ENCODE peak calls at places on chromosomes 5 and 9, in seven cellular contexts. U is heart left ventricle, G is fibroblast of the aortic adventitia, T is choroid plexus epithelial cell, H is lower lobe of right lung, S is suprapubic skin, M is right atrium auricular region. B is an unnamed sample.

GRCh38 chr5:152288499-152288898 is 116.6 kb downstream of the NMUR2 start:
- DNase-seq in U (peak), G (no peak), T (no peak), H (no peak), S (no peak), M (peak), B (no peak)

GRCh38 chr5:119386945-119387344 is 31.1 kb downstream of the TNFAIP8 start:
- DNase-seq in U (no peak), G (peak), T (peak), H (no peak), S (no peak), M (peak), B (peak)

GRCh38 chr5:60463179-60463868 is 236.6 kb downstream of the DEPDC1B start:
- DNase-seq in U (no peak), G (peak), T (peak), H (no peak), S (no peak), M (no peak), B (peak)

GRCh38 chr5:1658665-1659064 is 134.9 kb upstream of the LPCAT1 start:
- DNase-seq in U (no peak), G (no peak), T (no peak), H (no peak), S (peak), M (peak), B (no peak)

GRCh38 chr9:859251-859650 is 17.8 kb downstream of the DMRT1 start:
- DNase-seq in U (no peak), G (no peak), T (no peak), H (no peak), S (no peak), M (no peak), B (no peak)

GRCh38 chr5:37996918-37997317 is 157.1 kb upstream of the GDNF start:
- DNase-seq in U (no peak), G (no peak), T (no peak), H (no peak), S (no peak), M (no peak), B (no peak)

GRCh38 chr5:165209101-165209727 is 1703.8 kb downstream of the MAT2B start:
- DNase-seq in U (no peak), G (peak), T (peak), H (no peak), S (no peak), M (no peak), B (peak)

GRCh38 chr5:178130576-178131445 is at the start of gene RMND5B:
- DNase-seq in U (peak), G (peak), T (peak), H (peak), S (peak), M (peak), B (peak)

GRCh38 chr5:66554211-66554610 is 42.0 kb upstream of the MAST4 start:
- DNase-seq in U (no peak), G (peak), T (peak), H (no peak), S (no peak), M (no peak), B (no peak)

GRCh38 chr5:111211341-111211740 is 12.8 kb upstream of the CAMK4 start:
- DNase-seq in U (no peak), G (no peak), T (no peak), H (no peak), S (no peak), M (no peak), B (no peak)

GRCh38 chr5:71839049-71839834 is 120.2 kb downstream of the CARTPT start:
- DNase-seq in U (no peak), G (no peak), T (no peak), H (no peak), S (no peak), M (no peak), B (no peak)

GRCh38 chr5:170211575-170212334 is 21.0 kb upstream of the C5orf58 start:
- DNase-seq in U (no peak), G (no peak), T (no peak), H (no peak), S (no peak), M (no peak), B (no peak)

GRCh38 chr9:18018241-18018640 is 439.4 kb downstream of the SH3GL2 start:
- DNase-seq in U (no peak), G (no peak), T (no peak), H (no peak), S (no peak), M (no peak), B (no peak)

GRCh38 chr5:158716668-158717067 is 383.0 kb downstream of the EBF1 start:
- DNase-seq in U (no peak), G (no peak), T (peak), H (no peak), S (no peak), M (no peak), B (no peak)

GRCh38 chr5:181221792-181222629 is 1.1 kb upstream of the TRIM41 start:
- DNase-seq in U (peak), G (peak), T (peak), H (peak), S (peak), M (peak), B (peak)

GRCh38 chr5:141779642-141780041 is 97.6 kb upstream of the ARAP3 start:
- DNase-seq in U (no peak), G (peak), T (peak), H (no peak), S (no peak), M (no peak), B (no peak)

GRCh38 chr5:94577466-94578245 is 40.7 kb downstream of the KIAA0825 start:
- DNase-seq in U (no peak), G (peak), T (peak), H (no peak), S (no peak), M (no peak), B (no peak)

GRCh38 chr5:137498301-137498735 is 808 bp downstream of the SPOCK1 start:
- DNase-seq in U (peak), G (peak), T (peak), H (no peak), S (peak), M (no peak), B (peak)

GRCh38 chr9:35609820-35610163 is 4.7 kb downstream of the TESK1 start:
- DNase-seq in U (no peak), G (no peak), T (no peak), H (no peak), S (no peak), M (no peak), B (no peak)

DNA sequence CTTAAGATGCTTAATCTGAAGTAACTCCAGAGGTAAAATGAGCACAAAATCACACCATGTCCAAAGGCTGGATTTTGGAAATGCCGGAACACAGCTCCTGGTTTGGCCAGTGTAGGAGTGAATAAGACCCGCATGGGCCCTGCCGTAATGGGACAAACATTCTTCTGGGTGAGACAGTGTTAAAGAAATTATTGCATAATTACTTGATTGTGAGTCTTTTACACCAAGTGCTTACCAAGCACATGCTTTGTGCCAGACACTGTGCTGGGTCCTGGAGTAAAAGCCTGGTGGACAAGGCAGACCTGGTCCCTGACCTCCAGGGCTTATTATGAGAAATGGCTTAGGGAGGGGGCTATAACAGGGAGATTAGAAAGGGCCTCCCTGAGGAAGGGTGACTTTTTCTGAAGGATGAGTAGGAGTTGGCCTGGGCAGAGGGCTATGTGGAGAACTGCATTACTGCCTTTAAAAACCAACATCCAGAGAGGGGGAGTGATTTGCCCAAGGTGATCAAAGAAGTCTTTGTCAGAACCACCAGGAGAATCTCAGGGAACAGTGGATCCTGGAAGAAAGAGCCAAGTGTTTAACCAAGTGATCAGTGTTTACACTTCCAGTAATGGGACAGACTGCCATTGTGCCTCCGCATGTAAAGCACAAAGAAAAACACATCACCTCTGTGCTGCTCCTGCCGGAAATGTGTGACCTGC is 3.5 kb downstream of the PDE6A start:
- DNase-seq in U (no peak), G (no peak), T (no peak), H (no peak), S (no peak), M (no peak), B (no peak)
- H3K4me3 ChIP-seq in U (no peak), G (no peak), T (no peak), H (no peak), S (no peak), M (no peak), B (no peak)

GRCh38 chr9:127424669-127424986 is 446 bp downstream of the ZNF79 start:
- DNase-seq in U (no peak), G (no peak), T (peak), H (no peak), S (no peak), M (no peak), B (no peak)
- TF ChIP-seq CTCF in U (no peak), G (no peak), T (no peak), H (no peak), S (no peak), M (no peak), B (no peak)

GRCh38 chr9:115938479-115938878 is 215.1 kb upstream of the PAPPA start:
- DNase-seq in U (no peak), G (peak), T (no peak), H (no peak), S (no peak), M (no peak), B (peak)

GRCh38 chr9:115941561-115942315 is 211.9 kb upstream of the PAPPA start:
- DNase-seq in U (no peak), G (peak), T (peak), H (no peak), S (no peak), M (no peak), B (peak)

GRCh38 chr9:115944166-115944948 is 209.2 kb upstream of the PAPPA start:
- DNase-seq in U (peak), G (peak), T (peak), H (peak), S (peak), M (peak), B (peak)

GRCh38 chr9:115943591-115944165 is 209.9 kb upstream of the PAPPA start:
- DNase-seq in U (no peak), G (peak), T (peak), H (no peak), S (no peak), M (no peak), B (peak)

GRCh38 chr9:115939065-115939765 is 214.4 kb upstream of the PAPPA start:
- DNase-seq in U (no peak), G (peak), T (peak), H (no peak), S (no peak), M (no peak), B (peak)
- H3K4me3 ChIP-seq in U (no peak), G (no peak), T (no peak), H (no peak), S (no peak), M (no peak), B (peak)

DNA sequence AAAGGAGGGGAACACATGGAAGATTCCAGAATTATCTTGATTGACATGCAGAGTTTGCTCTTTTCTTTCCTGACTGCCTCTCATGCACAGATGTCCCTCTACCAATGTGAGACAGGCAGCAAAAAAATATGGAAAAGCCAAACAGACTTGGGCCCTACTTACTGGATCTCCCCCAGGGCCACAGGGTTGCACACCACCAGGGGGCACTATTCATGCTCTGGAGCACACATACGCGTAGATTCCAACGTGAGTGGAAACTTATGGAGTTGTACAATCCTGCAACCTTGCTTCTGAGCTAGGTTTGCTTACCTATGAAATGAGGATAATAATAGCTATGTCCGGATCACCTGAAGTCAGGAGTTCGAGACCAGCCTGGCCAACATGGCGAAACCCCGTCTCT is 319.5 kb downstream of the ARHGEF28 start:
- DNase-seq in U (no peak), G (no peak), T (no peak), H (no peak), S (no peak), M (no peak), B (no peak)
- TF ChIP-seq CTCF in U (peak), G (no peak), T (peak), H (peak), S (no peak), M (no peak), B (peak)

GRCh38 chr5:174720066-174720611 is 4.2 kb upstream of the MSX2 start:
- DNase-seq in U (no peak), G (no peak), T (no peak), H (no peak), S (no peak), M (no peak), B (no peak)
- H3K4me3 ChIP-seq in U (no peak), G (no peak), T (no peak), H (no peak), S (no peak), M (no peak), B (no peak)

GRCh38 chr9:69028754-69029153 is 6.8 kb upstream of the FXN start:
- DNase-seq in U (no peak), G (no peak), T (no peak), H (no peak), S (peak), M (no peak), B (no peak)
- TF ChIP-seq CTCF in U (no peak), G (no peak), T (no peak), H (no peak), S (no peak), M (no peak), B (no peak)

GRCh38 chr9:110126986-110127864 is 80.7 kb downstream of the C9orf152 start:
- DNase-seq in U (peak), G (peak), T (peak), H (peak), S (no peak), M (peak), B (peak)

GRCh38 chr9:110123364-110124095 is 84.4 kb downstream of the C9orf152 start:
- DNase-seq in U (no peak), G (peak), T (peak), H (no peak), S (no peak), M (no peak), B (peak)

GRCh38 chr9:110125763-110126351 is 82.1 kb downstream of the C9orf152 start:
- DNase-seq in U (no peak), G (no peak), T (peak), H (no peak), S (no peak), M (no peak), B (no peak)

GRCh38 chr9:110126457-110126856 is 81.5 kb downstream of the C9orf152 start:
- DNase-seq in U (no peak), G (no peak), T (peak), H (no peak), S (no peak), M (no peak), B (peak)

DNA sequence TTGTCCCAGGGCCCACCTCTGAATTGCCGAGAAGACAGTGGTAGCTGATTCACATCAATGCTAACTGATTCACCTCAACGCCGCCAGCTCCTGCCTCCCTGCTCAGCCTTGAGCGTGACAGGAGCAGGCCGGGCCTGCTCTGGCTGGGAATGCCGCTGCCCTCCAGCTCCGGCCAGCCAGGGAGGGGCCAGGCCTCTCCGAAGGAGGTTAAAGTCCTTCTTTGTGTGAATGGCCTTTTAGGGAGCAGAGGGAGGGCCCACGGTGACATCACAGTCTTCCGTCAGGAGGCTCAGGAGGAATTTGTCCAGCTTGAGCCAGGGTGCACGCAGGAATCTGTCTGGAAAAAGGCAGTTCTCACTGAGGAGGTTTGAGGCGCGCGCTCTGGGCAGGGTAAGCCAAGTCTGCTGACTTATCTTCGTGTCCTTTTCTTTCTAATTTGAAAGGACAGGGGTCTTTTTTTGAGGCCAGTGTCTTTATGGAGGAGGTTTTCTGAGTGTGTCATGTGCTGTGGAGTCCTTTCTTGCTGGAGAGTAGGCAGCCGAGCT is 82.7 kb downstream of the C9orf152 start:
- DNase-seq in U (peak), G (peak), T (peak), H (peak), S (peak), M (peak), B (peak)
- H3K4me3 ChIP-seq in U (peak), G (peak), T (peak), H (peak), S (no peak), M (peak), B (peak)

DNA sequence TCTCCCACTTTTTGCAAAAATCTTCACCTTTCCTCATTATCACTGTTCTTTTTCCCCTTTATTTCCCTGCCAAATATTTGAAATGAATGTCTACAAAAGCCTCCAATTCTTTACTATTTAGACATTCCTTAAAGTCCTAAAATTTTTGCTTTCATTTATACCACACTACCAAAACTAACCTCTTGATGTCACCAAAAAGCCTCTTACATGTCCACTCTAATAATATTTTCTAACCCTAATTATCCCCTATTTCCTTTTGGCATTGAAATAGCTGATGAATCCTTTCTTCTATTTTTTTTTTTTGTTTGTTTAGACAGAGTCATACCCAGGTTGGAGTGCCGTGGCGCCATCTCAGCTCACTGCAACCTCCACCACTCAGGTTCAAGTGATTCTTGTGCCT is 32.3 kb upstream of the NRG2 start:
- DNase-seq in U (no peak), G (peak), T (peak), H (no peak), S (no peak), M (no peak), B (peak)
- TF ChIP-seq CTCF in U (peak), G (peak), T (no peak), H (peak), S (peak), M (peak), B (peak)

B was measured in fibroblast of villous mesenchyme.